ENCODE peak calls at places on chromosomes 11 and 22, in eight cellular contexts. R, H, S, N, J, X, D and K are unnamed samples.

GRCh38 chr11:68550485-68550817 is 89.9 kb downstream of the PPP6R3 start:
- DNase-seq in R (no peak), D (no peak), S (no peak), X (no peak), N (no peak), J (no peak), H (no peak), K (no peak)

GRCh38 chr11:14538271-14538925 is 18.2 kb upstream of the PSMA1 start:
- DNase-seq in N (no peak), D (no peak), X (no peak), H (no peak), R (no peak), J (no peak), S (no peak), K (no peak)

GRCh38 chr22:23789121-23789520 is 2.4 kb downstream of the SMARCB1 start:
- DNase-seq in X (peak; percentile 1), N (no peak), H (no peak), D (no peak), J (no peak), S (no peak), R (no peak), K (no peak)

GRCh38 chr11:72735495-72736027 is 16.6 kb downstream of the ARAP1 start:
- DNase-seq in J (no peak), H (no peak), X (no peak), R (no peak), S (peak; percentile 45), D (no peak), N (no peak), K (no peak)

GRCh38 chr11:9574556-9574805 is 1.0 kb downstream of the WEE1 start:
- DNase-seq in D (peak; percentile 13), R (no peak), S (no peak), J (peak; percentile 64), N (no peak), X (no peak), H (no peak), K (no peak)

GRCh38 chr22:49036513-49036912 is 791.2 kb downstream of the BRD1 start:
- DNase-seq in H (no peak), X (no peak), S (no peak), D (no peak), N (no peak), R (no peak), J (no peak), K (no peak)

GRCh38 chr22:33519140-33519973 is 400.9 kb downstream of the LARGE1 start:
- DNase-seq in R (no peak), N (peak; percentile 51), S (peak; percentile 9), J (peak; percentile 57), H (no peak), X (peak; percentile 66), D (peak; percentile 56), K (no peak)

GRCh38 chr22:27110985-27111451 is 453.6 kb downstream of the MIAT start:
- DNase-seq in D (no peak), H (no peak), X (no peak), S (peak; percentile 19), R (no peak), J (no peak), N (no peak), K (no peak)

DNA sequence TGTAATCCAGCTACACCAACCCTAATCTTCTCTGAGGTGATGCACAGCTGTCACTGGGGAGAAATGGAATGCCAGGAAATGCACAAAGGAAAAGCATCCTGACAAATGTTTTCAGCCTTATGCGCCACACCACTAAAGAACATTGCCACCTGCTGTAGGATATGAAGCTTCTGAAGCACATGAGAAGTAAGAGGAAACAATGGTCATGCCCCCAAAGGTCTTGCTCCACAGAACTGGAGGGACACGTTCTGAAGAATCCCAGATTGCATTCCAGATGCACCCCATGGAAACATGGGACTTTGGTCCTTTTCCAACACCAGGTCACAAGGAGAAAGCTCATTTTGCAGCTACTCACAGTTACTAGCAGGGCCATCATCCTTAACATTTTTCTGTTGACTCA is 48.7 kb upstream of the ZBED5 start:
- DNase-seq in H (no peak), N (no peak), D (no peak), R (no peak), S (no peak), J (no peak), X (no peak), K (no peak)
- TF ChIP-seq CTCF in H (no peak), N (peak; percentile 15), D (no peak), R (no peak), S (no peak), J (no peak), X (no peak), K (no peak)

DNA sequence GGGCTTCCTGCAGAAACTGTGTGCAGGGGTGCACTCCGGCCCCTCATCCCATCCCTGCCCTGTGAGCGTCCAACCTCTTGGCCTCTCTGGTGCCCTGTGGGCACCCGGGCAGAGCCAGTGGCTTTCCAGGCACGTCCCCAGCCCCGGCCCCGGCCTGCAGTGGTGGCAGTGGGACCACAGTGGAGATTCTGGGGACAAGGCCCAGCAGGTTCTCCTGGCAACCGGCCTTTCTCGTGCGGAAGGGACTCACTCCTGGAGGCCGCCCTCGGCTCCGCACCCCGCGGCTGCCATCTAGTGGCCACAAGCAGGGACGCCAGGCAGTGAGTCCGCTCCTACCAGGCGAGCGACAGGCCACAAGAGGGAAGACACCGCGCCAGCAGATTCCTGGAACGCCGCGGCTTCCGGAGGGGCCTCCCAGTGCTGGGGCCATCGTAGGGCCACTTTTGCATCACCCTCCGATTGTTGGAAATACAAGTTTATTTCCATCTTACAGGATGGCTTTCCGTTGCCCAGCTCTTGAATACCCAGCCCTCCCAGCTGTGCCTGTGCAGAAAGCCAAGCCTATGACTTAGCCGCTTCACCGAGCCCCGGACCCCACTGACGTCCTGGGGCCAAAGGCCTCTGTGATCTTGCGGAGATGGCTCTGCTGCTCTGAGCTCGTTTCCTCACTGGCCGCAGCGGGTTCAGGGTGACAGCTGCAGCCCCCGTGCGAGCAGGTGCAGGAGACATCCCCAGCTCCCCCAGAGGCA is 357.3 kb downstream of the CTTN start:
- DNase-seq in R (no peak), J (peak; percentile 23), N (no peak), D (peak; percentile 73), H (no peak), S (peak; percentile 84), X (peak; percentile 86), K (peak; percentile 66)
- TF ChIP-seq CTCF in R (peak; percentile 93), J (peak; percentile 71), N (peak; percentile 99), D (peak; percentile 94), H (peak; percentile 71), S (peak; percentile 92), X (peak; percentile 97), K (peak; percentile 92)

GRCh38 chr22:40322818-40323447 is 23.4 kb upstream of the ADSL start:
- DNase-seq in R (no peak), X (no peak), H (no peak), S (no peak), N (no peak), D (no peak), J (no peak), K (no peak)
- TF ChIP-seq CTCF in R (no peak), X (no peak), H (no peak), S (no peak), N (no peak), D (no peak), J (no peak), K (no peak)

GRCh38 chr22:42376721-42377177 is 55.5 kb downstream of the NFAM1 start:
- DNase-seq in J (no peak), H (peak; percentile 96), R (no peak), X (no peak), D (no peak), N (no peak), S (no peak), K (no peak)
- TF ChIP-seq CTCF in J (no peak), H (no peak), R (no peak), X (no peak), D (no peak), N (no peak), S (no peak), K (no peak)

DNA sequence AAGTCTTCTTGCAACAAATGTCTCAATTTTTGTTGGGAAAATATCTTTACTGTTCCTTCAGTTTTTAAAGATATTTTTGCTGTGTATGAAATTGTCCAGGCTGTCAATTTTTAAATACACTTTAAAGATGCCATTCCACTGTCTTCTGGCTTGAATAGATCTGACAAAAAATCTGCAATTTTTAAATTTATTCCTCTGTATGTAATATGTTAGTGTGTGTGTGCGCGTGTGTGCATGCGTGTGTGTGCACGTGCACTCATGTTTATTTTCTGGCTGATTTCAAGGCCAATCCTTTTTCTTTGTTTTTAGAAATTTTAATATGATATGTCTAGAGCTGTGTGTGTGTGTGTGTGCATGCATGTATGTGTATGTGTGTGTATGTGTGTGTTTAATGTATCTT is 263.2 kb upstream of the SESN3 start:
- DNase-seq in J (no peak), D (no peak), S (no peak), R (no peak), N (no peak), H (no peak), X (no peak), K (no peak)
- TF ChIP-seq CTCF in J (no peak), D (no peak), S (no peak), R (no peak), N (no peak), H (no peak), X (no peak), K (no peak)